ENCODE peak calls at places on chromosomes 1 and 21, in nine cellular contexts. Y, Q, H, I, N, P, K, X and E are unnamed samples.

GRCh38 chr1:233972951-233973635 is 68.6 kb downstream of the SLC35F3 start:
- DNase-seq in Y (peak; percentile 91), Q (no peak), H (no peak), I (peak; percentile 83), N (no peak), P (no peak), K (no peak), X (no peak), E (no peak)

GRCh38 chr1:40210514-40211204 is 37.1 kb upstream of the TMCO2 start:
- DNase-seq in Y (no peak), Q (no peak), H (no peak), I (no peak), N (no peak), P (no peak), K (no peak), X (no peak), E (no peak)

GRCh38 chr1:59360170-59360569 is 63.3 kb downstream of the FGGY start:
- DNase-seq in Y (peak; percentile 70), Q (no peak), H (no peak), I (no peak), N (peak; percentile 85), P (no peak), K (no peak), X (peak; percentile 47), E (no peak)

GRCh38 chr1:209855623-209856022 is 27.9 kb downstream of the UTP25 start:
- DNase-seq in Y (no peak), Q (no peak), H (no peak), I (no peak), N (no peak), P (no peak), K (no peak), X (no peak), E (no peak)

GRCh38 chr1:227794813-227795183 is 20.7 kb upstream of the PRSS38 start:
- DNase-seq in Y (no peak), Q (no peak), H (no peak), I (peak; percentile 5), N (no peak), P (peak; percentile 79), K (no peak), X (no peak), E (peak; percentile 75)

GRCh38 chr1:115727706-115728249 is 40.7 kb downstream of the CASQ2 start:
- DNase-seq in Y (peak; percentile 32), Q (no peak), H (no peak), I (no peak), N (peak; percentile 98), P (peak; percentile 85), K (no peak), X (peak; percentile 67), E (peak; percentile 84)

GRCh38 chr1:228830954-228831481 is 95.7 kb downstream of the RHOU start:
- DNase-seq in Y (peak; percentile 87), Q (no peak), H (no peak), I (no peak), N (peak; percentile 64), P (no peak), K (peak; percentile 45), X (peak; percentile 34), E (no peak)

GRCh38 chr21:32727728-32728454 is at the start of gene SYNJ1:
- DNase-seq in Y (peak; percentile 96), Q (peak; percentile 70), H (peak; percentile 96), I (peak; percentile 97), N (peak; percentile 97), P (peak; percentile 96), K (peak; percentile 97), X (peak; percentile 94), E (peak; percentile 100)

GRCh38 chr1:8051650-8052049 is 25.5 kb upstream of the ERRFI1 start:
- DNase-seq in Y (no peak), Q (no peak), H (no peak), I (no peak), N (no peak), P (no peak), K (no peak), X (no peak), E (no peak)

GRCh38 chr1:76942549-76942948 is 75.3 kb downstream of the ST6GALNAC5 start:
- DNase-seq in Y (no peak), Q (no peak), H (no peak), I (no peak), N (peak; percentile 25), P (no peak), K (no peak), X (no peak), E (no peak)

GRCh38 chr1:71414229-71414628 is 333.4 kb upstream of the ZRANB2 start:
- DNase-seq in Y (no peak), Q (no peak), H (no peak), I (no peak), N (peak; percentile 33), P (no peak), K (no peak), X (no peak), E (no peak)

GRCh38 chr1:200180821-200181220 is 153.3 kb downstream of the NR5A2 start:
- DNase-seq in Y (peak; percentile 94), Q (no peak), H (peak; percentile 4), I (no peak), N (peak; percentile 52), P (no peak), K (no peak), X (no peak), E (no peak)
- TF ChIP-seq CTCF in Y (peak; percentile 94), Q (no peak), H (no peak), I (peak; percentile 9), N (no peak), P (no peak), K (no peak), X (no peak), E (no peak)

DNA sequence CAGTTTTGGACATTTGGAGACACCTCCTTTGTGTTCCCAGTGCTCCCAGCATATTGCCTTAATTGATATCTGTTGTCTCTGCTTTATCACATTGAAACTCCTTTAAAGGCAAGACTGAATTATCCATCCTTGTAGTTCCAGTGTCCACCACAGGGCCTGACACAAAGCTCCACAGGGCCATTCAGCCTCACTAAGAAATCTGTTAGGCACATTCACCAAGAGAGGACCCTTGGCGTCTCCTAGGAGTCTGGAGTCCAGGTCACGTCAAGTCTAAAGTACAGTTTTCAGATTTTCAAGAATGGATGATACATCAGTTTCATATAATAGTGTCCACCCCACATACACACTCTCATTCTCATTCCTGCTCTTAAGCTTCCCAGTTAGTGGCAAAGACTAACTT is 4.8 kb downstream of the ACP6 start:
- DNase-seq in Y (peak; percentile 47), Q (no peak), H (no peak), I (no peak), N (no peak), P (no peak), K (no peak), X (no peak), E (no peak)
- TF ChIP-seq CTCF in Y (peak; percentile 58), Q (no peak), H (no peak), I (no peak), N (peak; percentile 25), P (no peak), K (no peak), X (no peak), E (no peak)

GRCh38 chr1:23980006-23980724 is at the start of gene SRSF10:
- DNase-seq in Y (peak; percentile 99), Q (peak; percentile 99), H (peak; percentile 97), I (peak; percentile 98), N (peak; percentile 99), P (peak; percentile 99), K (peak; percentile 97), X (peak; percentile 98), E (peak; percentile 99)
- TF ChIP-seq CTCF in Y (peak; percentile 28), Q (no peak), H (peak; percentile 20), I (peak; percentile 26), N (peak; percentile 29), P (no peak), K (peak; percentile 32), X (peak; percentile 68), E (no peak)

GRCh38 chr1:218366322-218367052 is 21.4 kb downstream of the TGFB2 start:
- DNase-seq in Y (no peak), Q (no peak), H (no peak), I (no peak), N (no peak), P (no peak), K (no peak), X (no peak), E (no peak)
- TF ChIP-seq CTCF in Y (no peak), Q (no peak), H (no peak), I (no peak), N (no peak), P (no peak), K (no peak), X (no peak), E (no peak)

GRCh38 chr1:114118351-114118990 is 35.2 kb downstream of the SYT6 start:
- DNase-seq in Y (no peak), Q (no peak), H (no peak), I (no peak), N (no peak), P (no peak), K (no peak), X (no peak), E (no peak)
- TF ChIP-seq CTCF in Y (no peak), Q (peak; percentile 37), H (no peak), I (no peak), N (no peak), P (no peak), K (no peak), X (no peak), E (no peak)

GRCh38 chr1:52209429-52209828 is 67.5 kb downstream of the ZFYVE9 start:
- DNase-seq in Y (no peak), Q (no peak), H (no peak), I (no peak), N (no peak), P (no peak), K (no peak), X (no peak), E (no peak)

GRCh38 chr1:52204696-52205095 is 62.8 kb downstream of the ZFYVE9 start:
- DNase-seq in Y (no peak), Q (no peak), H (no peak), I (no peak), N (peak; percentile 6), P (no peak), K (peak; percentile 19), X (no peak), E (no peak)

GRCh38 chr1:52203935-52204625 is 62.2 kb downstream of the ZFYVE9 start:
- DNase-seq in Y (no peak), Q (no peak), H (no peak), I (peak; percentile 27), N (peak; percentile 18), P (no peak), K (no peak), X (no peak), E (no peak)

GRCh38 chr1:52210044-52210443 is 68.2 kb downstream of the ZFYVE9 start:
- DNase-seq in Y (peak; percentile 29), Q (no peak), H (no peak), I (no peak), N (no peak), P (no peak), K (no peak), X (no peak), E (no peak)
- TF ChIP-seq CTCF in Y (no peak), Q (no peak), H (no peak), I (no peak), N (no peak), P (no peak), K (no peak), X (no peak), E (no peak)